ENCODE peak calls at places on chromosome 11, in seven cellular contexts. One of them, this sample, is unnamed.

GRCh38 chr11:59891781-59892181 is 13.2 kb downstream of the OOSP3 start:
- DNase-seq in endothelial cell: peak; percentile 10
- DNase-seq in adrenal gland: no peak
- DNase-seq in Calu3: no peak
- DNase-seq in NCI-H1417 treated with DMSO at 0.1 percent for 48 hours: no peak
- DNase-seq in left cardiac atrium: no peak
- DNase-seq in stimulated activated CD4-positive, alpha-beta T cell treated with anti-CD3 and anti-CD28 coated beads, Interleukin-1b, Interleukin-23, amount 100 ng/mL, for 1 hour: no peak
- DNase-seq in this sample: no peak

GRCh38 chr11:126318642-126319373 is 14.9 kb downstream of the DCPS start:
- DNase-seq in NCI-H1417 treated with DMSO at 0.1 percent for 48 hours: no peak
- DNase-seq in stimulated activated CD4-positive, alpha-beta T cell treated with anti-CD3 and anti-CD28 coated beads, Interleukin-1b, Interleukin-23, amount 100 ng/mL, for 1 hour: no peak
- DNase-seq in adrenal gland: peak; percentile 8
- DNase-seq in endothelial cell: no peak
- DNase-seq in Calu3: no peak
- DNase-seq in left cardiac atrium: no peak
- DNase-seq in this sample: no peak

GRCh38 chr11:125359130-125359529 is 136.9 kb downstream of the FEZ1 start:
- DNase-seq in adrenal gland: no peak
- DNase-seq in Calu3: no peak
- DNase-seq in stimulated activated CD4-positive, alpha-beta T cell treated with anti-CD3 and anti-CD28 coated beads, Interleukin-1b, Interleukin-23, amount 100 ng/mL, for 1 hour: no peak
- DNase-seq in endothelial cell: no peak
- DNase-seq in NCI-H1417 treated with DMSO at 0.1 percent for 48 hours: no peak
- DNase-seq in left cardiac atrium: no peak
- DNase-seq in this sample: no peak

GRCh38 chr11:112374486-112375140 is 114.0 kb upstream of the PLET1 start:
- DNase-seq in left cardiac atrium: no peak
- DNase-seq in NCI-H1417 treated with DMSO at 0.1 percent for 48 hours: no peak
- DNase-seq in endothelial cell: no peak
- DNase-seq in Calu3: no peak
- DNase-seq in stimulated activated CD4-positive, alpha-beta T cell treated with anti-CD3 and anti-CD28 coated beads, Interleukin-1b, Interleukin-23, amount 100 ng/mL, for 1 hour: no peak
- DNase-seq in adrenal gland: no peak
- DNase-seq in this sample: no peak

GRCh38 chr11:76266269-76266668 is 60.0 kb upstream of the WNT11 start:
- DNase-seq in Calu3: peak; percentile 40
- DNase-seq in left cardiac atrium: no peak
- DNase-seq in endothelial cell: no peak
- DNase-seq in NCI-H1417 treated with DMSO at 0.1 percent for 48 hours: no peak
- DNase-seq in adrenal gland: peak; percentile 73
- DNase-seq in stimulated activated CD4-positive, alpha-beta T cell treated with anti-CD3 and anti-CD28 coated beads, Interleukin-1b, Interleukin-23, amount 100 ng/mL, for 1 hour: no peak
- DNase-seq in this sample: peak; percentile 54

GRCh38 chr11:11567862-11568650 is 53.7 kb downstream of the GALNT18 start:
- DNase-seq in endothelial cell: no peak
- DNase-seq in NCI-H1417 treated with DMSO at 0.1 percent for 48 hours: no peak
- DNase-seq in stimulated activated CD4-positive, alpha-beta T cell treated with anti-CD3 and anti-CD28 coated beads, Interleukin-1b, Interleukin-23, amount 100 ng/mL, for 1 hour: no peak
- DNase-seq in left cardiac atrium: no peak
- DNase-seq in adrenal gland: no peak
- DNase-seq in Calu3: no peak
- DNase-seq in this sample: no peak

GRCh38 chr11:82675838-82676237 is 57.8 kb downstream of the FAM181B start:
- DNase-seq in stimulated activated CD4-positive, alpha-beta T cell treated with anti-CD3 and anti-CD28 coated beads, Interleukin-1b, Interleukin-23, amount 100 ng/mL, for 1 hour: no peak
- DNase-seq in adrenal gland: no peak
- DNase-seq in left cardiac atrium: no peak
- DNase-seq in endothelial cell: no peak
- DNase-seq in Calu3: no peak
- DNase-seq in NCI-H1417 treated with DMSO at 0.1 percent for 48 hours: no peak
- DNase-seq in this sample: no peak

GRCh38 chr11:68935516-68936357 is 32.0 kb downstream of the IGHMBP2 start:
- DNase-seq in NCI-H1417 treated with DMSO at 0.1 percent for 48 hours: no peak
- DNase-seq in left cardiac atrium: no peak
- DNase-seq in Calu3: no peak
- DNase-seq in adrenal gland: no peak
- DNase-seq in endothelial cell: no peak
- DNase-seq in stimulated activated CD4-positive, alpha-beta T cell treated with anti-CD3 and anti-CD28 coated beads, Interleukin-1b, Interleukin-23, amount 100 ng/mL, for 1 hour: no peak
- DNase-seq in this sample: no peak